ENCODE peak calls at places on chromosomes 12 and 14, in eight cellular contexts. A is CD8-positive, alpha-beta T cell; E is stimulated activated CD8-positive, alpha-beta memory T cell treated with anti-CD3 and anti-CD28 coated beads, Interleukin-4, amount 100 ng/mL, for 1 hour; M is hippocampal formation; G is SW480; F is dorsolateral prefrontal cortex; L is body of pancreas; T is AG04449. W is an unnamed sample.

GRCh38 chr12:75308279-75308678 is 21.8 kb downstream of the CAPS2 start:
- DNase-seq in A (no peak), E (no peak), M (no peak), G (no peak), F (no peak), L (no peak), T (no peak), W (no peak)

GRCh38 chr12:98922871-98923270 is 277.8 kb downstream of the APAF1 start:
- DNase-seq in A (no peak), E (no peak), M (no peak), G (no peak), F (no peak), L (no peak), T (no peak), W (no peak)

GRCh38 chr14:54447231-54447692 is 6.1 kb upstream of the CNIH1 start:
- DNase-seq in A (no peak), E (no peak), M (no peak), G (peak), F (no peak), L (peak), T (no peak), W (peak)

GRCh38 chr14:101364503-101365328 is 196.6 kb upstream of the DIO3 start:
- DNase-seq in A (no peak), E (no peak), M (no peak), G (no peak), F (no peak), L (peak), T (no peak), W (no peak)

GRCh38 chr14:99510556-99511139 is 29.4 kb downstream of the CCNK start:
- DNase-seq in A (no peak), E (no peak), M (no peak), G (no peak), F (no peak), L (no peak), T (no peak), W (no peak)

GRCh38 chr12:129696952-129697351 is 206.9 kb downstream of the TMEM132D start:
- DNase-seq in A (no peak), E (no peak), M (no peak), G (no peak), F (no peak), L (no peak), T (no peak), W (no peak)

GRCh38 chr12:101919447-101919846 is 42.1 kb downstream of the DRAM1 start:
- DNase-seq in A (no peak), E (no peak), M (no peak), G (no peak), F (no peak), L (no peak), T (no peak), W (no peak)

GRCh38 chr12:65858831-65859230 is 34.5 kb downstream of the HMGA2 start:
- DNase-seq in A (no peak), E (no peak), M (no peak), G (no peak), F (no peak), L (no peak), T (no peak), W (no peak)

GRCh38 chr14:22839159-22839779 is 2.9 kb downstream of the MMP14 start:
- DNase-seq in A (no peak), E (no peak), M (no peak), G (no peak), F (no peak), L (no peak), T (no peak), W (no peak)

GRCh38 chr14:54772451-54772881 is 130.2 kb downstream of the GCH1 start:
- DNase-seq in A (no peak), E (no peak), M (no peak), G (no peak), F (no peak), L (no peak), T (no peak), W (no peak)

GRCh38 chr12:57242691-57243454 is 8.1 kb downstream of the STAC3 start:
- DNase-seq in A (peak), E (no peak), M (no peak), G (peak), F (peak), L (peak), T (no peak), W (no peak)

GRCh38 chr12:1374296-1374695 is 220.1 kb downstream of the FBXL14 start:
- DNase-seq in A (no peak), E (no peak), M (no peak), G (no peak), F (no peak), L (no peak), T (no peak), W (no peak)

GRCh38 chr12:46702581-46703344 is 123.0 kb downstream of the SLC38A4 start:
- DNase-seq in A (no peak), E (no peak), M (no peak), G (no peak), F (no peak), L (no peak), T (no peak), W (no peak)

GRCh38 chr12:130663510-130663909 is 52.6 kb downstream of the RIMBP2 start:
- DNase-seq in A (no peak), E (no peak), M (no peak), G (no peak), F (no peak), L (no peak), T (no peak), W (no peak)

GRCh38 chr12:52395761-52396434 is 10.2 kb downstream of the KRT82 start:
- DNase-seq in A (no peak), E (no peak), M (no peak), G (peak), F (no peak), L (peak), T (peak), W (no peak)

GRCh38 chr12:128662106-128662505 is 161.7 kb downstream of the SLC15A4 start:
- DNase-seq in A (no peak), E (no peak), M (no peak), G (no peak), F (no peak), L (no peak), T (no peak), W (no peak)

GRCh38 chr12:124510301-124510970 is 57.0 kb downstream of the NCOR2 start:
- DNase-seq in A (no peak), E (no peak), M (peak), G (peak), F (no peak), L (peak), T (no peak), W (no peak)

GRCh38 chr12:131929530-131930456 is 717 bp downstream of the PUS1 start:
- DNase-seq in A (peak), E (peak), M (no peak), G (peak), F (no peak), L (no peak), T (no peak), W (no peak)

GRCh38 chr12:47964102-47964723 is 817 bp downstream of the TMEM106C start:
- DNase-seq in A (peak), E (no peak), M (no peak), G (peak), F (no peak), L (peak), T (no peak), W (no peak)

W was measured in KG1.